ENCODE peak calls at places on chromosomes 12 and 14, in seven cellular contexts. V is hepatocyte, L is neural progenitor cell, G is A549, D is neuronal stem cell, F is GM23248, X is GM12878. K is an unnamed sample.
A peak's percentile ranks its signal among the peaks of the same experiment; 100 is the strongest.

GRCh38 chr12:67270622-67271021 is 1.5 kb downstream of the CAND1 start:
- DNase-seq in L (no peak), X (no peak), G (no peak), F (peak; percentile 8), V (no peak), D (no peak), K (no peak)

GRCh38 chr12:94100254-94100653 is 48.1 kb upstream of the PLXNC1 start:
- DNase-seq in G (peak; percentile 38), F (peak; percentile 34), V (peak; percentile 53), D (no peak), L (no peak), X (no peak), K (peak; percentile 51)

GRCh38 chr14:34713681-34714319 is 593 bp downstream of the CFL2 start:
- DNase-seq in L (peak; percentile 26), X (no peak), D (peak; percentile 21), F (peak; percentile 91), V (peak; percentile 69), G (peak; percentile 51), K (peak; percentile 87)

GRCh38 chr12:51127050-51127729 is 43.8 kb upstream of the CSRNP2 start:
- DNase-seq in F (peak; percentile 38), X (no peak), V (no peak), L (no peak), D (no peak), G (no peak), K (no peak)

GRCh38 chr12:19409376-19409775 is 29.9 kb upstream of the AEBP2 start:
- DNase-seq in D (no peak), X (no peak), F (peak; percentile 3), V (no peak), G (no peak), L (no peak), K (peak; percentile 47)

GRCh38 chr12:47878293-47878917 is 26.4 kb downstream of the VDR start:
- DNase-seq in L (no peak), D (no peak), F (no peak), V (no peak), X (no peak), G (no peak), K (no peak)

GRCh38 chr12:53754633-53755261 is 3.0 kb upstream of the CISTR start:
- DNase-seq in X (no peak), D (no peak), V (no peak), L (no peak), G (no peak), F (no peak), K (peak; percentile 47)

GRCh38 chr14:77158175-77158908 is 16.8 kb upstream of the ZDHHC22 start:
- DNase-seq in L (peak; percentile 87), D (peak; percentile 59), G (peak; percentile 52), V (peak; percentile 65), X (no peak), F (peak; percentile 85), K (peak; percentile 76)

GRCh38 chr14:73027546-73027945 is 640 bp upstream of the ZFYVE1 start:
- DNase-seq in F (no peak), X (no peak), V (no peak), G (no peak), L (no peak), D (no peak), K (no peak)

GRCh38 chr12:32470936-32471335 is 71.6 kb downstream of the FGD4 start:
- DNase-seq in F (no peak), X (no peak), G (no peak), D (no peak), V (no peak), L (no peak), K (no peak)

GRCh38 chr14:99481745-99482099 is 513 bp downstream of the CCNK start:
- DNase-seq in X (no peak), G (peak; percentile 39), D (no peak), L (no peak), V (peak; percentile 53), F (peak; percentile 81), K (peak; percentile 50)

GRCh38 chr12:91111366-91112321 is at the start of gene LUM:
- DNase-seq in X (no peak), V (peak; percentile 71), F (peak; percentile 89), L (peak; percentile 23), G (no peak), D (peak; percentile 6), K (peak; percentile 58)

GRCh38 chr12:121812320-121812871 is 8.6 kb downstream of the SETD1B start:
- DNase-seq in G (peak; percentile 82), X (no peak), D (peak; percentile 58), L (peak; percentile 88), V (peak; percentile 87), F (peak; percentile 87), K (peak; percentile 68)

GRCh38 chr12:17579148-17580026 is 510.6 kb downstream of the RERGL start:
- DNase-seq in D (no peak), G (peak; percentile 4), L (no peak), F (no peak), X (no peak), V (no peak), K (no peak)

GRCh38 chr14:95255487-95255886 is 64.2 kb downstream of the CLMN start:
- DNase-seq in X (no peak), F (no peak), V (peak; percentile 86), D (peak; percentile 57), L (peak; percentile 78), G (peak; percentile 83), K (peak; percentile 32)

GRCh38 chr14:27623782-27624181 is 1025.9 kb upstream of the NOVA1 start:
- DNase-seq in D (no peak), F (no peak), X (no peak), V (no peak), L (no peak), G (no peak), K (no peak)

GRCh38 chr12:68259318-68259940 is 6.0 kb upstream of the IL22 start:
- DNase-seq in G (no peak), D (no peak), F (peak; percentile 95), V (no peak), L (no peak), X (peak; percentile 24), K (peak; percentile 76)

GRCh38 chr14:57502581-57503254 is 9.1 kb upstream of the CCDC198 start:
- DNase-seq in D (no peak), L (no peak), X (no peak), V (peak; percentile 64), F (peak; percentile 15), G (no peak), K (no peak)

GRCh38 chr12:89618113-89618862 is 90.3 kb downstream of the ATP2B1 start:
- DNase-seq in F (peak; percentile 18), G (no peak), X (no peak), L (no peak), V (no peak), D (no peak), K (peak; percentile 4)

GRCh38 chr12:16027012-16027411 is 115.9 kb downstream of the DERA start:
- DNase-seq in G (no peak), D (no peak), X (no peak), F (peak; percentile 64), V (no peak), L (no peak), K (no peak)

GRCh38 chr14:100533647-100534485 is 53.4 kb downstream of the BEGAIN start:
- DNase-seq in D (no peak), G (no peak), X (no peak), F (peak; percentile 48), L (no peak), V (no peak), K (peak; percentile 51)

GRCh38 chr12:121060149-121061001 is 21.3 kb upstream of the OASL start:
- DNase-seq in F (peak; percentile 77), D (peak; percentile 29), V (peak; percentile 65), G (peak; percentile 76), X (peak; percentile 56), L (peak; percentile 80), K (peak; percentile 16)

GRCh38 chr12:2011641-2012607 is 7.7 kb upstream of the DCP1B start:
- DNase-seq in D (no peak), V (no peak), L (peak; percentile 34), X (no peak), F (no peak), G (no peak), K (no peak)

DNA sequence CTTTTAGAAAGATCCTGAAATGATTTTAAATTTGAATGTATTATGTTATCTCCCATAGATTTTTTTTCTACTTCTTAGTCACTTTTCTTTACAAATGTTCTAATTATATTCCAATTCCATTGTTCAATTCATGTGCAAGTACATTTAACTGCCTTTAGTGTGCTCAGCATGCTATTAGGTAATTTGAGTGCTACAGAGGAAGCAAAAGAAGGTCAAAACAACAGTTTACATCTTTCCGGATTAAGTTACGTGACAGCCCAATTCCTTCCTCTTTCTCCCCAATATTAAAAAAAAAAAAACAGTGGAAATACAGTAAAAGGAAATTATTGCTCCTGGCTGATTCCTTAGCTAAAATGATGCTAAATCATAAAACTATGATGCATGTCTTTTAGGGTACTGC is 98.3 kb downstream of the RTN1 start:
- DNase-seq in D (no peak), V (no peak), G (no peak), X (no peak), F (no peak), L (no peak), K (no peak)
- H3K4me2 ChIP-seq in D (no peak overlapping the region), V (no peak overlapping the region), G (no peak overlapping the region), X (no peak overlapping the region), F (no peak overlapping the region), L (peak overlapping the region; percentile 32), K (no peak overlapping the region)

GRCh38 chr14:104714681-104715080 is 9.3 kb upstream of the ADSS1 start:
- DNase-seq in D (no peak), V (no peak), X (no peak), L (no peak), F (no peak), G (no peak), K (no peak)
- H3K4me2 ChIP-seq in D (no peak overlapping the region), V (no peak overlapping the region), X (no peak overlapping the region), L (no peak overlapping the region), F (no peak overlapping the region), G (no peak overlapping the region), K (no peak overlapping the region)

DNA sequence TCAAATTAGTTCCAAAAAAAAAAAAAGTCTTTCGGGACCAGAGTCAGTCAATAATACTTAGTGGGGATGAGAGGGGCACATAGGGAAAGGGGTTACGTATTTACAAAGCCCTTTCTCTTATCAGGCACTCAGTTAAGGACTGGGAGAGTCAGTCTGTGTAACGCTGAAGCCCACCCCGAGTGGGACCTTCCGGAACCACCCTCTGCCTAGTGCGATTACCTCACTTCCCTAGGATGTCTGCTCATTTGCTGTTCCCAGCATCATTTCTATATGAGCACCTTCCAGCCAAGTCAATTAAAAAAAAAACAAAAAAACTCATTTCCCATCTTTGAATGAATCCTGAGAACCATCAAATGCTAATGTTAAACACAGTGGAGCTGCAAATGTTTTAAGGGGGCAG is 76.9 kb downstream of the BMP4 start:
- DNase-seq in D (no peak), L (no peak), X (no peak), V (no peak), F (no peak), G (no peak), K (no peak)
- H3K4me2 ChIP-seq in D (no peak overlapping the region), L (no peak overlapping the region), X (no peak overlapping the region), V (no peak overlapping the region), F (no peak overlapping the region), G (no peak overlapping the region), K (no peak overlapping the region)

GRCh38 chr12:110998971-110999370 is 78.6 kb upstream of the MYL2 start:
- DNase-seq in X (no peak), F (no peak), G (no peak), L (no peak), V (no peak), D (no peak), K (no peak)

GRCh38 chr12:110995615-110996014 is 75.2 kb upstream of the MYL2 start:
- DNase-seq in G (no peak), D (no peak), V (no peak), F (no peak), X (no peak), L (no peak), K (no peak)

GRCh38 chr12:110996415-110996814 is 76.0 kb upstream of the MYL2 start:
- DNase-seq in G (no peak), F (no peak), L (no peak), V (no peak), D (no peak), X (no peak), K (no peak)

GRCh38 chr12:110995016-110995415 is 74.6 kb upstream of the MYL2 start:
- DNase-seq in X (no peak), V (no peak), F (no peak), L (no peak), D (no peak), G (no peak), K (no peak)

GRCh38 chr12:110998165-110998564 is 77.8 kb upstream of the MYL2 start:
- DNase-seq in L (no peak), F (peak; percentile 28), X (no peak), G (no peak), D (no peak), V (no peak), K (peak; percentile 4)
- H3K4me2 ChIP-seq in L (no peak overlapping the region), F (no peak overlapping the region), X (no peak overlapping the region), G (no peak overlapping the region), D (no peak overlapping the region), V (no peak overlapping the region), K (no peak overlapping the region)

K was measured in fibroblast of lung.